ENCODE peak calls at places on chromosomes 3 and 15, in four cellular contexts. One of them, this sample, is unnamed.

GRCh38 chr3:174951023-174951422 is 91.9 kb downstream of the NAALADL2 start:
- DNase-seq in activated T-cell treated with anti-CD3 and anti-CD28 coated beads for 24 hours: no peak
- DNase-seq in T-helper 1 cell: no peak
- DNase-seq in immature natural killer cell: no peak
- DNase-seq in this sample: no peak

GRCh38 chr3:114743746-114744145 is 403.3 kb downstream of the ZBTB20 start:
- DNase-seq in activated T-cell treated with anti-CD3 and anti-CD28 coated beads for 24 hours: no peak
- DNase-seq in T-helper 1 cell: no peak
- DNase-seq in immature natural killer cell: no peak
- DNase-seq in this sample: no peak

GRCh38 chr3:140250010-140250825 is 315.2 kb downstream of the CLSTN2 start:
- DNase-seq in activated T-cell treated with anti-CD3 and anti-CD28 coated beads for 24 hours: no peak
- DNase-seq in T-helper 1 cell: no peak
- DNase-seq in immature natural killer cell: no peak
- DNase-seq in this sample: no peak

GRCh38 chr15:53209396-53210042 is 419.4 kb upstream of the ONECUT1 start:
- DNase-seq in activated T-cell treated with anti-CD3 and anti-CD28 coated beads for 24 hours: no peak
- DNase-seq in T-helper 1 cell: no peak
- DNase-seq in immature natural killer cell: no peak
- DNase-seq in this sample: no peak

GRCh38 chr15:90701880-90702630 is 15.1 kb upstream of the BLM start:
- DNase-seq in activated T-cell treated with anti-CD3 and anti-CD28 coated beads for 24 hours: no peak
- DNase-seq in T-helper 1 cell: no peak
- DNase-seq in immature natural killer cell: no peak
- DNase-seq in this sample: no peak

GRCh38 chr15:88872706-88873105 is 22.6 kb downstream of the HAPLN3 start:
- DNase-seq in activated T-cell treated with anti-CD3 and anti-CD28 coated beads for 24 hours: no peak
- DNase-seq in T-helper 1 cell: no peak
- DNase-seq in immature natural killer cell: no peak
- DNase-seq in this sample: no peak

GRCh38 chr15:49163678-49164077 is 6.4 kb upstream of the GALK2 start:
- DNase-seq in activated T-cell treated with anti-CD3 and anti-CD28 coated beads for 24 hours: no peak
- DNase-seq in T-helper 1 cell: no peak
- DNase-seq in immature natural killer cell: no peak
- DNase-seq in this sample: no peak

GRCh38 chr15:50415752-50416404 is 8.3 kb upstream of the USP8 start:
- DNase-seq in activated T-cell treated with anti-CD3 and anti-CD28 coated beads for 24 hours: no peak
- DNase-seq in T-helper 1 cell: no peak
- DNase-seq in immature natural killer cell: no peak
- DNase-seq in this sample: no peak

GRCh38 chr3:46897829-46898320 is 20.4 kb downstream of the PTH1R start:
- DNase-seq in activated T-cell treated with anti-CD3 and anti-CD28 coated beads for 24 hours: no peak
- DNase-seq in T-helper 1 cell: no peak
- DNase-seq in immature natural killer cell: no peak
- DNase-seq in this sample: no peak

GRCh38 chr3:48129921-48130320 is 58.3 kb downstream of the CDC25A start:
- DNase-seq in activated T-cell treated with anti-CD3 and anti-CD28 coated beads for 24 hours: no peak
- DNase-seq in T-helper 1 cell: no peak
- DNase-seq in immature natural killer cell: no peak
- DNase-seq in this sample: no peak

GRCh38 chr3:149199474-149199873 is 22.2 kb downstream of the CP start:
- DNase-seq in activated T-cell treated with anti-CD3 and anti-CD28 coated beads for 24 hours: no peak
- DNase-seq in T-helper 1 cell: no peak
- DNase-seq in immature natural killer cell: no peak
- DNase-seq in this sample: no peak

GRCh38 chr3:36332139-36332538 is 48.2 kb upstream of the STAC start:
- DNase-seq in activated T-cell treated with anti-CD3 and anti-CD28 coated beads for 24 hours: no peak
- DNase-seq in T-helper 1 cell: no peak
- DNase-seq in immature natural killer cell: no peak
- DNase-seq in this sample: no peak

GRCh38 chr3:197093871-197094270 is 64.3 kb upstream of the MELTF start:
- DNase-seq in activated T-cell treated with anti-CD3 and anti-CD28 coated beads for 24 hours: no peak
- DNase-seq in T-helper 1 cell: no peak
- DNase-seq in immature natural killer cell: no peak
- DNase-seq in this sample: no peak

GRCh38 chr3:48434591-48435222 is 4.8 kb upstream of the PLXNB1 start:
- DNase-seq in activated T-cell treated with anti-CD3 and anti-CD28 coated beads for 24 hours: no peak
- DNase-seq in T-helper 1 cell: no peak
- DNase-seq in immature natural killer cell: no peak
- DNase-seq in this sample: no peak

GRCh38 chr3:10929978-10930620 is 62.4 kb upstream of the SLC6A1 start:
- DNase-seq in activated T-cell treated with anti-CD3 and anti-CD28 coated beads for 24 hours: no peak
- DNase-seq in T-helper 1 cell: no peak
- DNase-seq in immature natural killer cell: no peak
- DNase-seq in this sample: no peak

GRCh38 chr3:42007785-42008184 is 45.9 kb upstream of the ULK4 start:
- DNase-seq in activated T-cell treated with anti-CD3 and anti-CD28 coated beads for 24 hours: no peak
- DNase-seq in T-helper 1 cell: no peak
- DNase-seq in immature natural killer cell: no peak
- DNase-seq in this sample: peak

GRCh38 chr3:110174908-110175307 is 837.6 kb upstream of the DPPA4 start:
- DNase-seq in activated T-cell treated with anti-CD3 and anti-CD28 coated beads for 24 hours: no peak
- DNase-seq in T-helper 1 cell: no peak
- DNase-seq in immature natural killer cell: no peak
- DNase-seq in this sample: no peak

GRCh38 chr3:126084667-126085180 is 800 bp upstream of the SLC41A3 start:
- DNase-seq in activated T-cell treated with anti-CD3 and anti-CD28 coated beads for 24 hours: no peak
- DNase-seq in T-helper 1 cell: no peak
- DNase-seq in immature natural killer cell: no peak
- DNase-seq in this sample: no peak

GRCh38 chr3:14869877-14870563 is 51.3 kb downstream of the FGD5 start:
- DNase-seq in activated T-cell treated with anti-CD3 and anti-CD28 coated beads for 24 hours: no peak
- DNase-seq in T-helper 1 cell: no peak
- DNase-seq in immature natural killer cell: no peak
- DNase-seq in this sample: no peak

This sample was measured in stimulated activated naive B cell treated with anti-CD40 and anti-IgM and Interleukin-4, amounts not matched to agents 10 μg/mL and 1 μg/mL and 100 μg/mL, for 72 hours.